ENCODE peak calls at places on chromosome 22, in six cellular contexts. One of them, this sample, is unnamed.

GRCh38 chr22:46122511-46122971 is 27.8 kb upstream of the PPARA start:
- DNase-seq in A549: no peak
- DNase-seq in heart left ventricle: peak
- DNase-seq in brain microvascular endothelial cell: peak
- DNase-seq in AG04450: no peak
- DNase-seq in SK-N-SH: peak
- DNase-seq in this sample: peak

GRCh38 chr22:42399315-42400271 is 32.6 kb downstream of the NFAM1 start:
- DNase-seq in heart left ventricle: no peak
- DNase-seq in A549: no peak
- DNase-seq in brain microvascular endothelial cell: no peak
- DNase-seq in AG04450: no peak
- DNase-seq in SK-N-SH: peak
- DNase-seq in this sample: no peak

GRCh38 chr22:33875316-33875715 is 45.0 kb downstream of the LARGE1 start:
- DNase-seq in A549: no peak
- DNase-seq in SK-N-SH: no peak
- DNase-seq in heart left ventricle: peak
- DNase-seq in brain microvascular endothelial cell: no peak
- DNase-seq in AG04450: no peak
- DNase-seq in this sample: no peak

GRCh38 chr22:26542831-26543230 is 30.6 kb upstream of the TFIP11 start:
- DNase-seq in AG04450: no peak
- DNase-seq in heart left ventricle: no peak
- DNase-seq in A549: no peak
- DNase-seq in brain microvascular endothelial cell: no peak
- DNase-seq in SK-N-SH: no peak
- DNase-seq in this sample: no peak

GRCh38 chr22:50627914-50628542 is at the start of gene ARSA:
- DNase-seq in brain microvascular endothelial cell: peak
- DNase-seq in AG04450: peak
- DNase-seq in A549: peak
- DNase-seq in SK-N-SH: peak
- DNase-seq in heart left ventricle: peak
- DNase-seq in this sample: peak

GRCh38 chr22:41857160-41857859 is 24.4 kb downstream of the SREBF2 start:
- DNase-seq in A549: peak
- DNase-seq in heart left ventricle: peak
- DNase-seq in AG04450: no peak
- DNase-seq in SK-N-SH: peak
- DNase-seq in brain microvascular endothelial cell: peak
- DNase-seq in this sample: peak

GRCh38 chr22:35115515-35115914 is 49.6 kb downstream of the ISX start:
- DNase-seq in heart left ventricle: no peak
- DNase-seq in SK-N-SH: no peak
- DNase-seq in brain microvascular endothelial cell: no peak
- DNase-seq in A549: no peak
- DNase-seq in AG04450: no peak
- DNase-seq in this sample: no peak

GRCh38 chr22:39130892-39131855 is 21.3 kb downstream of the CBX7 start:
- DNase-seq in brain microvascular endothelial cell: no peak
- DNase-seq in AG04450: no peak
- DNase-seq in SK-N-SH: no peak
- DNase-seq in A549: no peak
- DNase-seq in heart left ventricle: no peak
- DNase-seq in this sample: no peak

GRCh38 chr22:29226246-29226981 is 20.7 kb downstream of the EMID1 start:
- DNase-seq in AG04450: no peak
- DNase-seq in A549: no peak
- DNase-seq in brain microvascular endothelial cell: no peak
- DNase-seq in heart left ventricle: no peak
- DNase-seq in SK-N-SH: peak
- DNase-seq in this sample: no peak

GRCh38 chr22:46104170-46104880 is 46.0 kb upstream of the PPARA start:
- DNase-seq in brain microvascular endothelial cell: no peak
- DNase-seq in A549: no peak
- DNase-seq in heart left ventricle: no peak
- DNase-seq in AG04450: no peak
- DNase-seq in SK-N-SH: no peak
- DNase-seq in this sample: no peak

GRCh38 chr22:45784357-45785277 is 113.0 kb downstream of the ATXN10 start:
- DNase-seq in A549: peak
- DNase-seq in heart left ventricle: no peak
- DNase-seq in AG04450: no peak
- DNase-seq in brain microvascular endothelial cell: no peak
- DNase-seq in SK-N-SH: peak
- DNase-seq in this sample: no peak

GRCh38 chr22:28051787-28052356 is 132.8 kb upstream of the PITPNB start:
- DNase-seq in SK-N-SH: peak
- DNase-seq in AG04450: no peak
- DNase-seq in heart left ventricle: peak
- DNase-seq in A549: peak
- DNase-seq in brain microvascular endothelial cell: peak
- DNase-seq in this sample: peak

GRCh38 chr22:49727881-49728563 is 99.7 kb downstream of the BRD1 start:
- DNase-seq in AG04450: no peak
- DNase-seq in A549: no peak
- DNase-seq in SK-N-SH: peak
- DNase-seq in heart left ventricle: no peak
- DNase-seq in brain microvascular endothelial cell: no peak
- DNase-seq in this sample: no peak

GRCh38 chr22:24420072-24420976 is 7.1 kb upstream of the ADORA2A start:
- DNase-seq in brain microvascular endothelial cell: no peak
- DNase-seq in A549: no peak
- DNase-seq in SK-N-SH: peak
- DNase-seq in heart left ventricle: peak
- DNase-seq in AG04450: no peak
- DNase-seq in this sample: no peak

GRCh38 chr22:24422078-24422665 is 5.2 kb upstream of the ADORA2A start:
- DNase-seq in brain microvascular endothelial cell: no peak
- DNase-seq in heart left ventricle: no peak
- DNase-seq in SK-N-SH: no peak
- DNase-seq in A549: no peak
- DNase-seq in AG04450: no peak
- DNase-seq in this sample: no peak

GRCh38 chr22:24419480-24419860 is 7.9 kb upstream of the ADORA2A start:
- DNase-seq in A549: no peak
- DNase-seq in AG04450: no peak
- DNase-seq in SK-N-SH: peak
- DNase-seq in brain microvascular endothelial cell: no peak
- DNase-seq in heart left ventricle: no peak
- DNase-seq in this sample: no peak

GRCh38 chr22:24420977-24421343 is 6.4 kb upstream of the ADORA2A start:
- DNase-seq in brain microvascular endothelial cell: no peak
- DNase-seq in SK-N-SH: no peak
- DNase-seq in heart left ventricle: no peak
- DNase-seq in A549: no peak
- DNase-seq in AG04450: no peak
- DNase-seq in this sample: no peak

GRCh38 chr22:24421428-24421931 is 5.9 kb upstream of the ADORA2A start:
- DNase-seq in heart left ventricle: no peak
- DNase-seq in brain microvascular endothelial cell: no peak
- DNase-seq in AG04450: no peak
- DNase-seq in SK-N-SH: peak
- DNase-seq in A549: peak
- DNase-seq in this sample: no peak
- TF ChIP-seq CTCF in heart left ventricle: no peak
- TF ChIP-seq CTCF in brain microvascular endothelial cell: peak
- TF ChIP-seq CTCF in AG04450: peak
- TF ChIP-seq CTCF in SK-N-SH: peak
- TF ChIP-seq CTCF in A549: peak
- TF ChIP-seq CTCF in this sample: no peak

GRCh38 chr22:23216331-23217170 is 36.2 kb downstream of the BCR start:
- DNase-seq in AG04450: no peak
- DNase-seq in heart left ventricle: no peak
- DNase-seq in SK-N-SH: no peak
- DNase-seq in brain microvascular endothelial cell: no peak
- DNase-seq in A549: no peak
- DNase-seq in this sample: no peak
- H3K27ac ChIP-seq in AG04450: no peak
- H3K27ac ChIP-seq in heart left ventricle: peak
- H3K27ac ChIP-seq in SK-N-SH: no peak
- H3K27ac ChIP-seq in brain microvascular endothelial cell: peak
- H3K27ac ChIP-seq in A549: no peak
- H3K27ac ChIP-seq in this sample: peak

GRCh38 chr22:36409067-36409466 is 21.3 kb upstream of the MYH9 start:
- DNase-seq in AG04450: no peak
- DNase-seq in heart left ventricle: no peak
- DNase-seq in A549: no peak
- DNase-seq in SK-N-SH: no peak
- DNase-seq in brain microvascular endothelial cell: no peak
- DNase-seq in this sample: no peak

GRCh38 chr22:36406721-36407120 is 19.0 kb upstream of the MYH9 start:
- DNase-seq in SK-N-SH: no peak
- DNase-seq in heart left ventricle: no peak
- DNase-seq in brain microvascular endothelial cell: no peak
- DNase-seq in AG04450: no peak
- DNase-seq in A549: no peak
- DNase-seq in this sample: no peak

GRCh38 chr22:36411589-36412258 is 24.0 kb upstream of the MYH9 start:
- DNase-seq in AG04450: no peak
- DNase-seq in heart left ventricle: no peak
- DNase-seq in SK-N-SH: no peak
- DNase-seq in brain microvascular endothelial cell: no peak
- DNase-seq in A549: no peak
- DNase-seq in this sample: no peak

GRCh38 chr22:36413022-36413770 is 25.4 kb upstream of the MYH9 start:
- DNase-seq in brain microvascular endothelial cell: no peak
- DNase-seq in AG04450: no peak
- DNase-seq in heart left ventricle: no peak
- DNase-seq in A549: no peak
- DNase-seq in SK-N-SH: no peak
- DNase-seq in this sample: peak

GRCh38 chr22:36409911-36410756 is 22.4 kb upstream of the MYH9 start:
- DNase-seq in SK-N-SH: no peak
- DNase-seq in heart left ventricle: peak
- DNase-seq in A549: no peak
- DNase-seq in AG04450: no peak
- DNase-seq in brain microvascular endothelial cell: no peak
- DNase-seq in this sample: peak
- TF ChIP-seq CTCF in SK-N-SH: no peak
- TF ChIP-seq CTCF in heart left ventricle: no peak
- TF ChIP-seq CTCF in A549: no peak
- TF ChIP-seq CTCF in AG04450: no peak
- TF ChIP-seq CTCF in brain microvascular endothelial cell: peak
- TF ChIP-seq CTCF in this sample: no peak

DNA sequence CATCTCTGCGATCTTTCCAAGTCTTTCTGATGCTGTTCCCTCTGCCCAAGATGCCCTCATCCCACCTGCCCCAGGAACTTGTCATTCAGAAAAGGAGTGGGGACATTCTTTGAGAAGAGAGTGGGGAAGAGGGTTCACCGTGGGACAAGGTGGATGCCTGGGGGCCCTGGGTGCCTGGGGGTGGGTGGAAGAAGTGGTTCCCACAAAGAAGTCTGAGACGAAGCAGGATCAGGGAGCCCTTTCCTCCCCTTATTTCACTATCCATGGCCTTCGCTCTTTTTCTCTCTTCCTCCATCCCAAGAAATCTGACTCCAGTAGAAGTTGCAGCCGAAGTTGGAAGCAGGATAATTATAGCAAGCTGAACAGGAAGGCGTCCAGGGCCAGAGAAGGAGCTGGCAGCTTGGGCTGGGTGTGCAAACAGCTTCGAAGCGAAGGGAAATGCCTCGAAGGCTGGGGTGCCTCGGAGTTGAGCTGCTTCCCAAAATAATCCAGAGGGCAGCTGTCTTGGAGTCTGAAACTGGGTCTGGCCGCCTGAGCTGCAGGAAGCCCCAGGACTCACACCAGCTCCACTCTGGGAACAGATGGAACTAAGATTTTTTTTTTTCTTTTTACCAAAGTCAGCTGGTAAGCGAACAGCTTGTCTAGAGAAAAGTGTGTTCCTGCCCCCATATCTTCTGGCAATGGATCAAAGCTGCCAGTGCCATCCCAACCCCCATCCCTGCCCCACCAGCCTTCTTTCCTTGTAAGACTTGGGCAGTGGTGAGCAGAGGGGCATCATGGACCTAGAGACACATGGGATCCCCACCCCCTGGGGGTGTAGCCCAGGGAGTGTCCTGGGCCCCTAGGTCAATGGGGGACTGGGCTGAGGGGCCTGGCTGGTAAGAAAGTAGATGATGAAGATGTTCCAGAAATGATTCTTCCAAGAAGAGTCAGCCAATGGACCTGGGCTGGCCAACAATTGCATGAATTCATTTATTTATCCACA is 31.5 kb downstream of the PARVG start:
- DNase-seq in brain microvascular endothelial cell: no peak
- DNase-seq in AG04450: no peak
- DNase-seq in heart left ventricle: no peak
- DNase-seq in A549: no peak
- DNase-seq in SK-N-SH: peak
- DNase-seq in this sample: no peak
- H3K27ac ChIP-seq in brain microvascular endothelial cell: no peak
- H3K27ac ChIP-seq in AG04450: peak
- H3K27ac ChIP-seq in heart left ventricle: no peak
- H3K27ac ChIP-seq in A549: no peak
- H3K27ac ChIP-seq in SK-N-SH: no peak
- H3K27ac ChIP-seq in this sample: peak

GRCh38 chr22:30298005-30298701 is 8.8 kb upstream of the CASTOR1 start:
- DNase-seq in heart left ventricle: no peak
- DNase-seq in SK-N-SH: no peak
- DNase-seq in AG04450: no peak
- DNase-seq in A549: no peak
- DNase-seq in brain microvascular endothelial cell: no peak
- DNase-seq in this sample: no peak
- TF ChIP-seq CTCF in heart left ventricle: no peak
- TF ChIP-seq CTCF in SK-N-SH: no peak
- TF ChIP-seq CTCF in AG04450: no peak
- TF ChIP-seq CTCF in A549: no peak
- TF ChIP-seq CTCF in brain microvascular endothelial cell: no peak
- TF ChIP-seq CTCF in this sample: no peak

DNA sequence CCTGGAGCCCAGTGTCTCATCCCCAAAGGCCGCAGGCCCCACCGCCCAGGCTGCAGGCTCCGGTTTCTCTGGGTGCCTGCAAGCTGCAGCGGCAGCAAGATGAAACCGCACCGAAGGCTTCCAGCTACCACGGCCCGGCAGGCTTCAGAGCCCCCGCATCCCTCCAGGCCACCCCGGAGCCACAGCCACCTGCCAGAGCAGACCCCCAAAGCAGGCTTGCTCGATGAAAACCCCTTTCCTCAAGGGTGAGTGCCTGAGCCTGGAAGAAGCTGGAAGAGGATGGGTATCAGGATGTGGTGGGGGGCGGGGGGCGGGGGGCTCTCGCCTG is 24.5 kb upstream of the GNB1L start:
- DNase-seq in AG04450: no peak
- DNase-seq in SK-N-SH: peak
- DNase-seq in brain microvascular endothelial cell: no peak
- DNase-seq in heart left ventricle: no peak
- DNase-seq in A549: no peak
- DNase-seq in this sample: no peak
- H3K27ac ChIP-seq in AG04450: peak
- H3K27ac ChIP-seq in SK-N-SH: no peak
- H3K27ac ChIP-seq in brain microvascular endothelial cell: no peak
- H3K27ac ChIP-seq in heart left ventricle: no peak
- H3K27ac ChIP-seq in A549: peak
- H3K27ac ChIP-seq in this sample: peak

DNA sequence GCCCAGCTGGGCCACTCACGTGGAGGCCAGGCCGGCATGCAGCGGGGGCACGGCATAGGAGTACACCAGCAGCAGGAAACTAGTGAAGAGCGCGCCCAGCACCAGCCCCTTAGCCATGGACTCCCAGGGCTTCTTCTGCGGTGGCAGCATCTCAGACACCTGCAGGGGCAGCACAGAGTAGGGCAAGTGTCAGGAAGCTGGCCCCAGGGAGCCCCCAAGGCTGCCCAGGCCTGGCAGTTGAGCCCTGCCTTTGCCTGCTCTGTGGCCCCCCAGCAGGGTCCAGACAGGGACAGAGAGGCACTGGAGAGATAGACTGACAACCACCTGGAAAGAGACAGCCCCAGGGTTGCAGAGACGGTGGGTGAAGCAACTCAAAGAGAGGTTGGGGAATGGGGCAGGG is 10.7 kb upstream of the SEC14L6 start:
- DNase-seq in SK-N-SH: no peak
- DNase-seq in heart left ventricle: no peak
- DNase-seq in brain microvascular endothelial cell: no peak
- DNase-seq in AG04450: no peak
- DNase-seq in A549: no peak
- DNase-seq in this sample: no peak
- TF ChIP-seq CTCF in SK-N-SH: no peak
- TF ChIP-seq CTCF in heart left ventricle: no peak
- TF ChIP-seq CTCF in brain microvascular endothelial cell: peak
- TF ChIP-seq CTCF in AG04450: no peak
- TF ChIP-seq CTCF in A549: no peak
- TF ChIP-seq CTCF in this sample: no peak

This sample was measured in RWPE1.